ENCODE peak calls at places on chromosomes 13 and 19, in nine cellular contexts. T is CD8-positive, alpha-beta T cell; C is endothelial cell; H is HFF-Myc; U is GM20000; R is MCF 10A; G is brain microvascular endothelial cell; L is tibial artery; M is AG04450. F is an unnamed sample.

GRCh38 chr13:67131393-67131792 is 98.7 kb downstream of the PCDH9 start:
- DNase-seq in T (no peak), C (no peak), H (no peak), U (no peak), R (no peak), G (no peak), L (no peak), M (no peak), F (no peak)

GRCh38 chr13:64992314-64992713 is 2237.8 kb downstream of the PCDH9 start:
- DNase-seq in T (no peak), C (no peak), H (no peak), U (no peak), R (no peak), G (peak), L (no peak), M (peak), F (no peak)

GRCh38 chr19:912181-913079 is 589 bp downstream of the R3HDM4 start:
- DNase-seq in T (no peak), C (no peak), H (no peak), U (peak), R (peak), G (no peak), L (no peak), M (no peak), F (peak)

GRCh38 chr13:63954683-63955082 is 2539.0 kb upstream of the PCDH20 start:
- DNase-seq in T (no peak), C (no peak), H (no peak), U (no peak), R (no peak), G (no peak), L (no peak), M (no peak), F (no peak)

GRCh38 chr13:99217461-99218101 is 16.9 kb downstream of the UBAC2 start:
- DNase-seq in T (no peak), C (no peak), H (no peak), U (no peak), R (no peak), G (no peak), L (no peak), M (no peak), F (no peak)

GRCh38 chr13:106986033-106986484 is 418.1 kb upstream of the ARGLU1 start:
- DNase-seq in T (no peak), C (no peak), H (no peak), U (no peak), R (no peak), G (peak), L (no peak), M (no peak), F (no peak)

GRCh38 chr19:16447015-16447384 is 24.8 kb downstream of the EPS15L1 start:
- DNase-seq in T (no peak), C (no peak), H (no peak), U (peak), R (peak), G (peak), L (peak), M (peak), F (peak)

GRCh38 chr13:110815471-110816204 is 99.2 kb downstream of the ANKRD10 start:
- DNase-seq in T (no peak), C (no peak), H (no peak), U (no peak), R (no peak), G (no peak), L (peak), M (no peak), F (no peak)

GRCh38 chr13:48730971-48731658 is 77.4 kb downstream of the CYSLTR2 start:
- DNase-seq in T (no peak), C (no peak), H (no peak), U (no peak), R (no peak), G (peak), L (no peak), M (no peak), F (no peak)

GRCh38 chr19:10305139-10305806 is 4.3 kb downstream of the ZGLP1 start:
- DNase-seq in T (no peak), C (no peak), H (no peak), U (no peak), R (no peak), G (peak), L (no peak), M (no peak), F (no peak)

GRCh38 chr13:70249332-70250064 is 141.2 kb upstream of the KLHL1 start:
- DNase-seq in T (no peak), C (peak), H (no peak), U (no peak), R (peak), G (peak), L (no peak), M (no peak), F (no peak)

GRCh38 chr13:109454167-109454917 is 332.0 kb downstream of the IRS2 start:
- DNase-seq in T (no peak), C (no peak), H (no peak), U (no peak), R (no peak), G (no peak), L (no peak), M (no peak), F (no peak)

GRCh38 chr13:100130930-100131511 is 42.1 kb downstream of the PCCA start:
- DNase-seq in T (no peak), C (no peak), H (no peak), U (no peak), R (no peak), G (no peak), L (no peak), M (no peak), F (no peak)

GRCh38 chr13:99686157-99686572 is 184.9 kb downstream of the TM9SF2 start:
- DNase-seq in T (no peak), C (peak), H (no peak), U (no peak), R (no peak), G (peak), L (no peak), M (no peak), F (no peak)

GRCh38 chr19:43501661-43502418 is 2.7 kb downstream of the PHLDB3 start:
- DNase-seq in T (no peak), C (peak), H (no peak), U (no peak), R (no peak), G (no peak), L (no peak), M (no peak), F (no peak)

GRCh38 chr13:69565334-69565733 is 542.3 kb upstream of the ATXN8OS start:
- DNase-seq in T (no peak), C (peak), H (peak), U (peak), R (peak), G (peak), L (no peak), M (no peak), F (peak)

GRCh38 chr13:38752726-38753125 is 65.8 kb downstream of the FREM2 start:
- DNase-seq in T (no peak), C (no peak), H (no peak), U (no peak), R (no peak), G (no peak), L (no peak), M (no peak), F (no peak)

GRCh38 chr13:47211106-47211505 is 314.3 kb upstream of the HTR2A start:
- DNase-seq in T (no peak), C (no peak), H (peak), U (no peak), R (peak), G (peak), L (no peak), M (no peak), F (no peak)

GRCh38 chr19:30224689-30225606 is 147.2 kb upstream of the ZNF536 start:
- DNase-seq in T (no peak), C (no peak), H (no peak), U (no peak), R (no peak), G (no peak), L (no peak), M (no peak), F (no peak)

GRCh38 chr13:32911506-32911905 is 104.7 kb upstream of the KL start:
- DNase-seq in T (no peak), C (peak), H (no peak), U (peak), R (peak), G (peak), L (no peak), M (no peak), F (peak)

GRCh38 chr19:35353635-35354034 is 4.6 kb upstream of the FFAR3 start:
- DNase-seq in T (no peak), C (no peak), H (no peak), U (no peak), R (no peak), G (no peak), L (peak), M (no peak), F (no peak)

GRCh38 chr19:4866595-4867424 is 657 bp downstream of the PLIN3 start:
- DNase-seq in T (no peak), C (peak), H (no peak), U (peak), R (peak), G (no peak), L (peak), M (no peak), F (peak)

GRCh38 chr19:11096210-11096841 is 7.1 kb downstream of the LDLR start:
- DNase-seq in T (no peak), C (no peak), H (no peak), U (peak), R (peak), G (peak), L (peak), M (no peak), F (peak)

GRCh38 chr13:68523838-68524424 is 1293.8 kb upstream of the PCDH9 start:
- DNase-seq in T (no peak), C (no peak), H (no peak), U (no peak), R (no peak), G (no peak), L (no peak), M (no peak), F (no peak)

GRCh38 chr19:8109890-8110662 is 39.3 kb downstream of the FBN3 start:
- DNase-seq in T (no peak), C (no peak), H (no peak), U (no peak), R (no peak), G (no peak), L (no peak), M (no peak), F (no peak)

GRCh38 chr19:43482193-43482592 is 16.8 kb upstream of the LYPD3 start:
- DNase-seq in T (no peak), C (no peak), H (no peak), U (no peak), R (no peak), G (no peak), L (no peak), M (no peak), F (no peak)

GRCh38 chr19:799076-799881 is 2.0 kb downstream of the PTBP1 start:
- DNase-seq in T (no peak), C (no peak), H (no peak), U (peak), R (peak), G (no peak), L (no peak), M (no peak), F (no peak)

GRCh38 chr19:16342002-16342715 is 17.5 kb downstream of the KLF2 start:
- DNase-seq in T (no peak), C (no peak), H (no peak), U (peak), R (no peak), G (no peak), L (no peak), M (no peak), F (peak)

GRCh38 chr13:100529666-100530065 is 58.9 kb downstream of the GGACT start:
- DNase-seq in T (no peak), C (no peak), H (no peak), U (no peak), R (no peak), G (no peak), L (no peak), M (no peak), F (no peak)

GRCh38 chr19:46296722-46297431 is at the start of gene HIF3A:
- DNase-seq in T (no peak), C (peak), H (no peak), U (no peak), R (no peak), G (no peak), L (peak), M (no peak), F (no peak)

GRCh38 chr13:72565893-72566292 is 161.5 kb downstream of the MZT1 start:
- DNase-seq in T (no peak), C (no peak), H (peak), U (peak), R (peak), G (peak), L (no peak), M (no peak), F (peak)

GRCh38 chr13:72561791-72562190 is 165.6 kb downstream of the MZT1 start:
- DNase-seq in T (no peak), C (no peak), H (no peak), U (no peak), R (no peak), G (no peak), L (no peak), M (no peak), F (no peak)

GRCh38 chr13:72570019-72570418 is 157.4 kb downstream of the MZT1 start:
- DNase-seq in T (no peak), C (no peak), H (no peak), U (no peak), R (no peak), G (no peak), L (no peak), M (no peak), F (no peak)

GRCh38 chr13:72562686-72563085 is 164.7 kb downstream of the MZT1 start:
- DNase-seq in T (no peak), C (no peak), H (no peak), U (no peak), R (no peak), G (no peak), L (no peak), M (no peak), F (no peak)

DNA sequence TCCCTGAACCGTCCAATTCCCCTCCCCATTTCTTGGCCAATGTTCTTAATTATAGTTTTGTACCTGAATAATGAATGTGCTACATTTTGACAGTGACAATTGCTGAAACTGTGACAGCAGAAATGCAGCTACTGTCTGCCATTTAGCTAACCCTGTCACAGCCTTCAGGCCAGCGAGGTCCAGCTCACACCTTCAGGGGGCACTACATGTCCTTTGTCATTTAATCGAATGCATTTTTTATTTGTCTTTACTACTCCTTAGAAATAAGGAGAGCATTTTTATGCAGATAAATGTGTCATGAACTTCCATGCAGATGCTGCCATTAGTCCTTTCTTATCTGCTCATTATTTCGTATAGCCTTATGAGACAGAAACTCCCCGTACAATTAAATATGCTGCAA is 159.9 kb downstream of the MZT1 start:
- DNase-seq in T (no peak), C (no peak), H (no peak), U (no peak), R (no peak), G (no peak), L (no peak), M (no peak), F (no peak)
- TF ChIP-seq CTCF in T (no peak), C (no peak), H (no peak), U (no peak), R (no peak), G (peak), L (no peak), M (no peak), F (no peak)

GRCh38 chr19:56687036-56687435 is 15.5 kb upstream of the ZNF835 start:
- DNase-seq in T (no peak), C (no peak), H (no peak), U (no peak), R (no peak), G (no peak), L (no peak), M (no peak), F (no peak)

GRCh38 chr19:56689198-56689597 is 17.6 kb upstream of the ZNF835 start:
- DNase-seq in T (no peak), C (no peak), H (no peak), U (no peak), R (no peak), G (no peak), L (no peak), M (no peak), F (no peak)

GRCh38 chr19:56690668-56691067 is 19.1 kb upstream of the ZNF835 start:
- DNase-seq in T (no peak), C (no peak), H (no peak), U (no peak), R (no peak), G (no peak), L (no peak), M (no peak), F (no peak)

DNA sequence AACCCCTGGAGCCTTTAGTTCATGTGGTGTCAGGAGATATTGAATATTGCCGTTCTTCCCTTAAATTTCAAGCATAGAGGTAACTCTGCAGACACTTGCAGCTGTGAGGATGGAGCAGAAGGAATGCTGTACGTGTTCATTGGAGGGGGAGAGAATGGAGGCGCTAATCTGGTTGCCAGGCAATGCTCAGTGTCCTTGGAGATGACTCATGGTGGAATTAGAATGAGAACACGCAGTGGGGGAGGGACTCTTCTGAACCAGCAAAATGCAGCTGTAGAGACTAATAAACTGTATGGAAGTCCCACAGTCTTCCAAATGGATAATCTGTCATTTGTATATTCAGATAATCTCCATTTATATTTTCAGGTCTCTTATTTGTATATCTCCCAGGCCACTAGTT is 20.9 kb upstream of the ZNF835 start:
- DNase-seq in T (no peak), C (no peak), H (no peak), U (no peak), R (no peak), G (no peak), L (no peak), M (no peak), F (no peak)
- TF ChIP-seq CTCF in T (no peak), C (no peak), H (no peak), U (no peak), R (no peak), G (no peak), L (no peak), M (no peak), F (no peak)

GRCh38 chr19:49056101-49056901 is 1.2 kb downstream of the CGB7 start:
- DNase-seq in T (no peak), C (peak), H (no peak), U (peak), R (peak), G (peak), L (peak), M (no peak), F (peak)
- TF ChIP-seq CTCF in T (no peak), C (no peak), H (peak), U (no peak), R (peak), G (peak), L (peak), M (peak), F (no peak)

GRCh38 chr13:76016799-76017198 is 380.7 kb downstream of the LMO7 start:
- DNase-seq in T (no peak), C (peak), H (peak), U (peak), R (peak), G (peak), L (no peak), M (no peak), F (peak)
- TF ChIP-seq CTCF in T (peak), C (peak), H (peak), U (peak), R (peak), G (peak), L (no peak), M (peak), F (peak)

GRCh38 chr13:74110053-74110452 is 24.2 kb downstream of the KLF12 start:
- DNase-seq in T (no peak), C (no peak), H (no peak), U (no peak), R (peak), G (no peak), L (no peak), M (no peak), F (no peak)
- TF ChIP-seq CTCF in T (no peak), C (no peak), H (no peak), U (no peak), R (no peak), G (no peak), L (no peak), M (no peak), F (no peak)

DNA sequence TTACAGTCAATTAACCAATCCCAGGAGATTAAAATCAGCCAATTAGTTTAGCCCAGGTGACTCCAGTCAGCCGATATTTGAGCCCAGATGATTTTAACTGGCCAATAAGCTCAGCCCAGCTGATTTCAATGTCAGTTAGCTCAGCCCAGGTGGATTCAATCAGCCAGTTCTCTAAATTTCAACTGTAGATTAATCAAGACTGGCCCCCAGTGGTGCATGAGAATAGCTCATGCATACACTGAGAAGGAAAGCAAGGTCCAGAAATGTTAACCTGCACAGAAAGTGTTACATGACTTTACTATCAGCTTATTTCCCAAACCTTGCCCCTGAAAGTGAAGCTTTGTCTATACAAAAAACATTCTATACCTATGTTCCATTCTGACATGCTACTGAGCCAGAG is 55.4 kb upstream of the ZNF724 start:
- DNase-seq in T (no peak), C (no peak), H (no peak), U (no peak), R (no peak), G (no peak), L (no peak), M (no peak), F (no peak)
- TF ChIP-seq CTCF in T (no peak), C (no peak), H (no peak), U (no peak), R (no peak), G (no peak), L (no peak), M (no peak), F (no peak)

GRCh38 chr13:44967656-44968451 is 21.4 kb downstream of the NUFIP1 start:
- DNase-seq in T (no peak), C (no peak), H (no peak), U (no peak), R (peak), G (peak), L (no peak), M (no peak), F (no peak)
- TF ChIP-seq CTCF in T (no peak), C (no peak), H (no peak), U (no peak), R (no peak), G (peak), L (no peak), M (peak), F (no peak)

DNA sequence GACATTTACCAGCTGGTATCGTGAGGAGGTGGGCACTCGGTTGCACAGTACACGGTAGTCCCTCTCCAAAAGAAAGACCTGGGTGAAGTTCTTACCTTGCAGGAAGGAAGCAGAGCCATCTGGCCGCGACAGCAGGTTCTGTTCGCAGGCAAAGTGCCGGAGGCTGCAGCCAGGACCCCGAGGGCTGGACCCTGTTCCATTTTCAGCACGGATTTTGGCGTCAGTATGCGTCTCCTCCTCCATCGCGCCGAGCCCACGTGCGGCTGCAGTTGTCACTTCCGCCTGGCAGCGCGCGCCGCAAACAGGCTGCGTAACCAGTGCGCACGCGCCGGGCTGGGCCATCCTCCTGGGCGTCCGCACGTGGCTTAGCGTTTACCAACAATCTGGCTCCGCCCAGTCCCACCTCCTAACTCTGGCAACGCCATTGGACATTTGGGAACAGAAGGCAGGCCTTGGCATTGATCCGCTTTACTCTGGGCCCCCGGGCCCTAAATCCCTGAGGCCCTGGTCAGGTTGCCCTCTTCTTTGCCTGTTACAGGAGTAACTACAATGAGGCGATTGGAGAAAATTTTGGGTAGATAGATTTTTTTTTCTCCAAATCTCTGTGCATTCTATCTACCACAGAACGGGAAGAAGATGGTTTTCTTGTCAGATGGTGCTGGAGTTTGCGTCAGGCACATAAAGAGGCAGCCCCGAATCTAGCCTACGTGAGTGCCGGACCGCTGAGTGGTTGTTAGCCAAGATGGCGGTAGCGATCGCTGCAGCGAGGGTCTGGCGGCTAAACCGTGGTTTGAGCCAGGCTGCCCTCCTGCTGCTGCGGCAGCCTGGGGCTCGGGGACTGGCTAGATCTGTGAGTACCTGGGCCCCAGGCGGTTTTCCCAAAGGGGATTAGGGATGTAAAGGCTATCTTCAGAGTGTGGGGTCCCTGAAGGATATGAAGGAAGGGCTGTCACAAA is at the start of the genes BCKDHA and EXOSC5:
- DNase-seq in T (peak), C (peak), H (peak), U (peak), R (peak), G (peak), L (peak), M (peak), F (peak)
- TF ChIP-seq CTCF in T (no peak), C (no peak), H (no peak), U (no peak), R (no peak), G (no peak), L (no peak), M (no peak), F (no peak)